ENCODE peak calls at places on chromosomes 2 and 18, in seven cellular contexts. I is HCT116, J is HepG2, F is K562, G is GM12878, C is SK-N-SH, Z is H1. V is an unnamed sample.
A peak's percentile ranks its signal among the peaks of the same experiment; 100 is the strongest.

GRCh38 chr2:225416616-225417367 is 17.3 kb downstream of the NYAP2 start:
- DNase-seq in I (no peak), G (no peak), C (no peak), J (no peak), Z (no peak), F (no peak), V (no peak)

GRCh38 chr2:38138419-38138818 is 62.5 kb upstream of the CYP1B1 start:
- DNase-seq in J (no peak), C (no peak), Z (no peak), G (no peak), I (no peak), F (no peak), V (no peak)

GRCh38 chr2:46813680-46814079 is 101.9 kb downstream of the MCFD2 start:
- DNase-seq in Z (no peak), C (peak; percentile 7), J (no peak), I (no peak), G (no peak), F (no peak), V (no peak)

GRCh38 chr2:172472441-172473051 is 45.2 kb downstream of the ITGA6 start:
- DNase-seq in G (no peak), F (no peak), I (no peak), J (no peak), Z (no peak), C (no peak), V (no peak)

GRCh38 chr2:111029135-111029927 is 91.4 kb upstream of the BCL2L11 start:
- DNase-seq in G (no peak), Z (peak; percentile 43), C (no peak), J (no peak), F (no peak), I (no peak), V (no peak)

GRCh38 chr2:241739651-241740050 is 5.2 kb downstream of the D2HGDH start:
- DNase-seq in G (no peak), J (no peak), Z (no peak), C (no peak), F (no peak), I (no peak), V (no peak)

GRCh38 chr2:60118061-60118460 is 435.4 kb downstream of the BCL11A start:
- DNase-seq in G (no peak), J (no peak), C (no peak), F (no peak), Z (no peak), I (no peak), V (no peak)

GRCh38 chr2:203551653-203552250 is 16.7 kb upstream of the RAPH1 start:
- DNase-seq in C (no peak), Z (no peak), J (peak; percentile 30), G (no peak), I (no peak), F (no peak), V (no peak)

GRCh38 chr2:216911886-216912285 is 52.0 kb upstream of the TNP1 start:
- DNase-seq in F (no peak), G (no peak), Z (no peak), C (no peak), I (no peak), J (no peak), V (no peak)

GRCh38 chr2:74602553-74603281 is 45.4 kb downstream of the M1AP start:
- DNase-seq in C (no peak), F (no peak), Z (no peak), J (no peak), G (no peak), I (no peak), V (no peak)

GRCh38 chr2:241858206-241859016 is at the start of gene PDCD1:
- DNase-seq in I (no peak), J (peak; percentile 31), G (no peak), F (peak; percentile 84), Z (no peak), C (peak; percentile 55), V (no peak)

GRCh38 chr2:128450211-128451015 is 131.7 kb upstream of the HS6ST1 start:
- DNase-seq in C (peak; percentile 86), G (no peak), I (no peak), F (no peak), Z (peak; percentile 39), J (no peak), V (no peak)
- TF ChIP-seq JUND in C (no peak), G (no peak), I (no peak), F (no peak), Z (no peak), J (no peak), V (no peak)

DNA sequence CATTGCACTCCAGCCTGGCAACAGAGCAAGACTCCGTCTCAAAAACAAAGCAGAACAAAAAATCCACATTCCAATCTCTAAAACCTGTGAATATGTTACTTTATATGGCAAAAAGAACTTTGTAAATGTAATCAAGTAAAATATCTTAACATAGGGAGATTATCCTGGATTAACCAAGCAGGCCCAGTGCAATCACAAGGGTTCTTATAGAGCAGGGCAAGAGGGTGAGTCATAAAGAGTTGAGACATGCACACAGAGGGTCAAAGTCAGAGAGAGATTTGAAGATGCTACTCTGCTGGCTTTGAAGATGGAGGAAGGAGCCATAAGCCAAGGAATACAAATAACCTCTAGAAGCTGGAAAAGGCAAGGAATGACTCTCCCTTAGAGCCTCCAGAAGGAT is 60.9 kb upstream of the SLC9A2 start:
- DNase-seq in Z (no peak), G (no peak), I (no peak), C (no peak), F (no peak), J (no peak), V (no peak)
- TF ChIP-seq JUND in Z (no peak), G (no peak), I (no peak), C (no peak), F (no peak), J (no peak), V (no peak)

DNA sequence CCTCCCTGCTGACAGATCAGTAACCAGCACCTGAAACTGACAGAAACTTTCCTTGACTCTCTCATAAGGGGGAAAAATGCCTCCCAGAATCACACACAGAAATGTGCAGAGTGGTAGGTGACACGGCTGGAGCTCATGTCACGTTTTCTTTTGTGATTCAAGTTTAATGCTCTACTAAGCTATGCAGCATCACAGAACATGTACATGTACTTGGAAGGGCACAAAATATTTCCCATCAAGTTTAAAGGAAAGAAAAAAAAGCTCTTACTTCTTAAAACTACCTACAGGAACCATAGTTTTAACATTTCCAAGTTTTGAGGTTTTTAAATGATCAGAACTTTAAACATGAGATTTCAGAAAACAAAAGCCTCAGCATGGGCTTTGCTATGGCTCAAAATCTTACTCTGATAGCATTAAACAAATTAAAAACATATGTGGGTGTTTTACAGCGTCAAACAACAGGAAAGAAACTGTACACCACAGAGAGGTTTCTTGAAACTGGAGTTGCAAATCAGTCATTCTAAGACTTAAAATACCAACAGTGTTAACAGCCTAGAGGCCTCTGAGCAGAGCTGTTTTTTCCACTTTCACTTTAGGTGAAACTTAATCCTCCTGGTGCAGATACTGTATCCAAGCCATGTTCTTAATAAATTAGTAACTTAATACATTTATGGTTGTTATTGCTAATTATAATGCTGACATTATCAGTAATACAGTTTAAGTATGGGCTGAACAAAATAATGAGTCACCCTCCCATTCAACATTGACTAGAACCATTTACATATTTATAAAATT is 30.1 kb downstream of the MBP start:
- DNase-seq in J (no peak), F (no peak), Z (no peak), G (peak; percentile 74), C (peak; percentile 53), I (no peak), V (no peak)
- TF ChIP-seq JUND in J (no peak), F (no peak), Z (no peak), G (no peak), C (peak; percentile 5), I (no peak), V (no peak)

GRCh38 chr2:79368116-79368630 is 144.7 kb upstream of the CTNNA2 start:
- DNase-seq in F (no peak), Z (no peak), J (no peak), C (no peak), G (no peak), I (no peak), V (no peak)

GRCh38 chr2:79369127-79369526 is 143.7 kb upstream of the CTNNA2 start:
- DNase-seq in I (no peak), C (no peak), G (no peak), F (no peak), Z (no peak), J (no peak), V (no peak)

GRCh38 chr2:79370976-79371550 is 141.8 kb upstream of the CTNNA2 start:
- DNase-seq in G (no peak), Z (no peak), F (no peak), I (no peak), J (no peak), C (no peak), V (no peak)

GRCh38 chr2:79375817-79376216 is 137.0 kb upstream of the CTNNA2 start:
- DNase-seq in Z (no peak), I (no peak), G (no peak), J (no peak), C (no peak), F (no peak), V (no peak)

DNA sequence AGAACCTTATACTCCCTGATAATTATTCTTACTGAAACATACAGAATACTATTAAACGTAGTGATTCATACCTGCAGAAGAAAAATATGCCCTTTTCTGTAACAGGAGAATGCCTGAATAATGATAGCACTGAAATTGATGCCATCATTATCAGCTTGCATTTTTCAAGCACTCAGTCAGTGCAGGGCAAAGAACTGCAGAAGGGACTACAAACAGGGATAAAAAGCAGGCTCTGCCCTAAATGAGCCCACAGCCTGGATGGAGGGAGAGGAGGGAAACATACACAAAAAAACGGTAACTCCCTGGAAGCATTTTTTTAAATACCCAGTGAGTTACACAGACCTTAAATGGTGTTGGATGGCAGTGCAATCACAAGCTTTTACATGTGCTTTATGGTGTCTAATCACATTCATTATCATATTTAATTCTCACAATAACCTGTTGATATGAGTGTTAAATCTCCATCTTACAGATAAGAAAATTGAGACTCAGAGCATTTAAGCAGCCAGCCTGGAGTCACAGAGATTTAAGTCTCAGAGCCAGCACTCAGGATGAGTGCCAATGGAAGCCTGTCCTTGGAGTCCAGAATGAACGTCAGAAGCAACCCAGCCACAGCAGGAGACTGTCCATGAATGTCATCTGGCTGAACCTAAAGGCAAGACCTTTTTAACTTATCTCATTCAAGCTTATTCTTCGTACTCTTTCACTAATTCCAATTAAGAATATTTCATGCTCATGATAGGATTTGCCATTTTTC is 139.3 kb upstream of the CTNNA2 start:
- DNase-seq in C (no peak), G (no peak), I (no peak), J (no peak), F (no peak), Z (no peak), V (no peak)
- TF ChIP-seq JUND in C (no peak), G (no peak), I (no peak), J (no peak), F (no peak), Z (no peak), V (no peak)